ENCODE peak calls at places on chromosome 21, in seven cellular contexts. One of them, this sample, is unnamed.

GRCh38 chr21:16377120-16377658 is 647.4 kb downstream of the USP25 start:
- DNase-seq in left ventricle myocardium inferior: no peak
- DNase-seq in endothelial cell: no peak
- DNase-seq in uterus: no peak
- DNase-seq in GM23248: no peak
- DNase-seq in mammary epithelial cell: no peak
- DNase-seq in naive B cell: no peak
- DNase-seq in this sample: no peak

GRCh38 chr21:25179116-25179515 is 428.2 kb downstream of the MRPL39 start:
- DNase-seq in left ventricle myocardium inferior: no peak
- DNase-seq in endothelial cell: no peak
- DNase-seq in uterus: no peak
- DNase-seq in GM23248: peak; percentile 1
- DNase-seq in mammary epithelial cell: no peak
- DNase-seq in naive B cell: no peak
- DNase-seq in this sample: peak; percentile 30

GRCh38 chr21:14923468-14923867 is 141.3 kb downstream of the NRIP1 start:
- DNase-seq in left ventricle myocardium inferior: no peak
- DNase-seq in endothelial cell: no peak
- DNase-seq in uterus: no peak
- DNase-seq in GM23248: peak; percentile 64
- DNase-seq in mammary epithelial cell: peak; percentile 7
- DNase-seq in naive B cell: no peak
- DNase-seq in this sample: peak; percentile 63

GRCh38 chr21:32412998-32413504 is 545 bp downstream of the EVA1C start:
- DNase-seq in left ventricle myocardium inferior: peak; percentile 49
- DNase-seq in endothelial cell: no peak
- DNase-seq in uterus: peak; percentile 63
- DNase-seq in GM23248: no peak
- DNase-seq in mammary epithelial cell: no peak
- DNase-seq in naive B cell: no peak
- DNase-seq in this sample: no peak

GRCh38 chr21:17622018-17622417 is 9.3 kb upstream of the BTG3 start:
- DNase-seq in left ventricle myocardium inferior: no peak
- DNase-seq in endothelial cell: no peak
- DNase-seq in uterus: no peak
- DNase-seq in GM23248: no peak
- DNase-seq in mammary epithelial cell: no peak
- DNase-seq in naive B cell: no peak
- DNase-seq in this sample: no peak

GRCh38 chr21:33682992-33683627 is 40.8 kb downstream of the ITSN1 start:
- DNase-seq in left ventricle myocardium inferior: no peak
- DNase-seq in endothelial cell: no peak
- DNase-seq in uterus: no peak
- DNase-seq in GM23248: peak; percentile 87
- DNase-seq in mammary epithelial cell: peak; percentile 93
- DNase-seq in naive B cell: no peak
- DNase-seq in this sample: peak; percentile 88

GRCh38 chr21:42080788-42081083 is 9.6 kb downstream of the UMODL1 start:
- DNase-seq in left ventricle myocardium inferior: no peak
- DNase-seq in endothelial cell: no peak
- DNase-seq in uterus: peak; percentile 28
- DNase-seq in GM23248: peak; percentile 96
- DNase-seq in mammary epithelial cell: peak; percentile 17
- DNase-seq in naive B cell: no peak
- DNase-seq in this sample: peak; percentile 89

GRCh38 chr21:44965251-44966022 is 25.6 kb downstream of the SLX9 start:
- DNase-seq in left ventricle myocardium inferior: no peak
- DNase-seq in endothelial cell: no peak
- DNase-seq in uterus: no peak
- DNase-seq in GM23248: peak; percentile 22
- DNase-seq in mammary epithelial cell: no peak
- DNase-seq in naive B cell: no peak
- DNase-seq in this sample: peak; percentile 94

GRCh38 chr21:29219165-29219770 is 79.5 kb upstream of the BACH1 start:
- DNase-seq in left ventricle myocardium inferior: no peak
- DNase-seq in endothelial cell: no peak
- DNase-seq in uterus: no peak
- DNase-seq in GM23248: no peak
- DNase-seq in mammary epithelial cell: no peak
- DNase-seq in naive B cell: no peak
- DNase-seq in this sample: peak; percentile 47

GRCh38 chr21:45302082-45303061 is 14.7 kb upstream of the POFUT2 start:
- DNase-seq in left ventricle myocardium inferior: peak; percentile 85
- DNase-seq in endothelial cell: no peak
- DNase-seq in uterus: peak; percentile 79
- DNase-seq in GM23248: no peak
- DNase-seq in mammary epithelial cell: no peak
- DNase-seq in naive B cell: no peak
- DNase-seq in this sample: no peak

This sample was measured in IMR-90.